ENCODE peak calls at places on chromosomes 13 and 19, in nine cellular contexts. E, J, U, Z, L, O, T, M and G are unnamed samples.

GRCh38 chr13:33524086-33524485 is 238.5 kb upstream of the STARD13 start:
- DNase-seq in E (no peak), J (peak), U (no peak), Z (no peak), L (no peak), O (peak), T (peak), M (no peak), G (no peak)

GRCh38 chr19:39046037-39046821 is 13.9 kb upstream of the FBXO27 start:
- DNase-seq in E (no peak), J (no peak), U (no peak), Z (no peak), L (no peak), O (peak), T (no peak), M (peak), G (no peak)

GRCh38 chr19:5489511-5489910 is 34.3 kb downstream of the ZNRF4 start:
- DNase-seq in E (no peak), J (no peak), U (no peak), Z (no peak), L (no peak), O (no peak), T (no peak), M (no peak), G (no peak)

GRCh38 chr19:29586401-29586800 is 19.7 kb upstream of the POP4 start:
- DNase-seq in E (no peak), J (no peak), U (no peak), Z (no peak), L (no peak), O (no peak), T (no peak), M (no peak), G (no peak)

GRCh38 chr13:90105276-90105675 is 1242.2 kb upstream of the MIR17HG start:
- DNase-seq in E (no peak), J (no peak), U (peak), Z (no peak), L (no peak), O (peak), T (peak), M (no peak), G (no peak)

GRCh38 chr13:114115191-114115671 is 17.2 kb downstream of the RASA3 start:
- DNase-seq in E (no peak), J (peak), U (peak), Z (peak), L (peak), O (peak), T (peak), M (no peak), G (peak)

GRCh38 chr13:99922631-99923404 is 48.7 kb downstream of the ZIC5 start:
- DNase-seq in E (no peak), J (no peak), U (peak), Z (no peak), L (peak), O (no peak), T (no peak), M (no peak), G (no peak)

GRCh38 chr19:44072543-44073401 is 813 bp downstream of the ZNF284 start:
- DNase-seq in E (no peak), J (no peak), U (peak), Z (no peak), L (peak), O (peak), T (no peak), M (no peak), G (no peak)

GRCh38 chr13:98664924-98665637 is 87.4 kb downstream of the SLC15A1 start:
- DNase-seq in E (no peak), J (no peak), U (no peak), Z (no peak), L (no peak), O (peak), T (peak), M (peak), G (no peak)

GRCh38 chr13:98517576-98518310 is 59.2 kb downstream of the STK24 start:
- DNase-seq in E (no peak), J (no peak), U (no peak), Z (no peak), L (no peak), O (no peak), T (no peak), M (no peak), G (no peak)

GRCh38 chr19:19747357-19748220 is 14.7 kb upstream of the ZNF14 start:
- DNase-seq in E (no peak), J (no peak), U (no peak), Z (no peak), L (no peak), O (no peak), T (no peak), M (no peak), G (peak)

GRCh38 chr19:8697671-8698432 is 743 bp downstream of the ACTL9 start:
- DNase-seq in E (no peak), J (no peak), U (no peak), Z (no peak), L (no peak), O (no peak), T (no peak), M (no peak), G (no peak)

GRCh38 chr13:30307194-30307965 is at the start of gene KATNAL1:
- DNase-seq in E (peak), J (peak), U (peak), Z (peak), L (peak), O (peak), T (peak), M (no peak), G (no peak)
- TF ChIP-seq CTCF in E (no peak), J (no peak), U (no peak), Z (no peak), L (no peak), O (no peak), T (no peak), M (no peak), G (peak)

DNA sequence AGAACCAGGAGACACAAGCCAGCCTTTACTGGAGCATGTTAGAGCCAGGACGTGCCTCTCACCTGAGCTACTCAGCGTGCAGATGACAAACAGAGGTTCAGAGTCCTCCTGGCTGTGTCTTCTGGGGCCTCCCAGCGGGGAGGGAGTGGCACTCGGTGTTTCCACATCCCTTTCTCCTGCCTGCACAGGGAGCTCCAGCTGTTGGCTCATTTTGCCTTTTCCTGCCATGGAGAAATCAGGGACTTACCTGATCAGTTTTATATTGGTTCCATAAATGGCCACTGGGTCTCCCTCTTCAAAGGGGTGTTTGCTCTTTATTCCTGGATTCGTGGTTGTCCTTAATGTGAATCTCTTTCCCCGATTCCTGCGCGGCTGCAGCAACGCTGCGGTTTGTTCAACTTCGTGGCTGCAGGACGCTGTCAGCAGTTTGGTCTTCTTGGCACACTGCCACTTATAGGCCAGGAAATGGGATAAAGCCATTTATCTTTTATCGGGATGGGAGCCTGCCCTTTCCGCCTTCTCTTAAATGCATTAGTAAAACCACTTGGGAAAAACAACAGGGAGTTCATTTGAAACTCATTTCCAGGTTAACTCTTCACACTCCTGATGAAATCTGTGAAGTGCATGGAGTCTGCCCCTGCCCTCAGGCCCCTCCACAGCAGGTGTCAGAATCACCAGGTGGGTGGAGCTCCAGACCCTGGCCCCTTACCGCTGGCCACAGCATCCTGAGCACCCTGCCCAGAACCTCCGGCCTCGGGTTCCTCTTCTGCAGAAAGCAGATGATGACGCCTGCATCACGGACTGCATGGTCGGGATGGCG is 39.8 kb upstream of the MCF2L start:
- DNase-seq in E (no peak), J (peak), U (peak), Z (no peak), L (peak), O (peak), T (peak), M (no peak), G (no peak)
- TF ChIP-seq CTCF in E (no peak), J (no peak), U (no peak), Z (no peak), L (no peak), O (no peak), T (no peak), M (no peak), G (no peak)

GRCh38 chr19:17103177-17103576 is 27.6 kb downstream of the MYO9B start:
- DNase-seq in E (no peak), J (peak), U (peak), Z (no peak), L (no peak), O (peak), T (peak), M (peak), G (no peak)
- TF ChIP-seq CTCF in E (peak), J (peak), U (peak), Z (no peak), L (peak), O (peak), T (peak), M (peak), G (peak)

GRCh38 chr13:76884571-76885202 is 1.5 kb downstream of the KCTD12 start:
- DNase-seq in E (no peak), J (no peak), U (peak), Z (no peak), L (peak), O (peak), T (peak), M (no peak), G (no peak)

GRCh38 chr13:76882431-76882830 is 3.8 kb downstream of the KCTD12 start:
- DNase-seq in E (no peak), J (peak), U (no peak), Z (no peak), L (no peak), O (peak), T (peak), M (no peak), G (no peak)

GRCh38 chr13:76885203-76886004 is 801 bp downstream of the KCTD12 start:
- DNase-seq in E (peak), J (peak), U (peak), Z (peak), L (peak), O (peak), T (peak), M (no peak), G (peak)

GRCh38 chr13:76886005-76886291 is 257 bp downstream of the KCTD12 start:
- DNase-seq in E (no peak), J (no peak), U (no peak), Z (no peak), L (no peak), O (no peak), T (no peak), M (no peak), G (no peak)

GRCh38 chr13:76884167-76884566 is 2.0 kb downstream of the KCTD12 start:
- DNase-seq in E (no peak), J (peak), U (peak), Z (no peak), L (peak), O (peak), T (peak), M (no peak), G (no peak)
- TF ChIP-seq CTCF in E (peak), J (peak), U (peak), Z (no peak), L (no peak), O (peak), T (peak), M (no peak), G (peak)

DNA sequence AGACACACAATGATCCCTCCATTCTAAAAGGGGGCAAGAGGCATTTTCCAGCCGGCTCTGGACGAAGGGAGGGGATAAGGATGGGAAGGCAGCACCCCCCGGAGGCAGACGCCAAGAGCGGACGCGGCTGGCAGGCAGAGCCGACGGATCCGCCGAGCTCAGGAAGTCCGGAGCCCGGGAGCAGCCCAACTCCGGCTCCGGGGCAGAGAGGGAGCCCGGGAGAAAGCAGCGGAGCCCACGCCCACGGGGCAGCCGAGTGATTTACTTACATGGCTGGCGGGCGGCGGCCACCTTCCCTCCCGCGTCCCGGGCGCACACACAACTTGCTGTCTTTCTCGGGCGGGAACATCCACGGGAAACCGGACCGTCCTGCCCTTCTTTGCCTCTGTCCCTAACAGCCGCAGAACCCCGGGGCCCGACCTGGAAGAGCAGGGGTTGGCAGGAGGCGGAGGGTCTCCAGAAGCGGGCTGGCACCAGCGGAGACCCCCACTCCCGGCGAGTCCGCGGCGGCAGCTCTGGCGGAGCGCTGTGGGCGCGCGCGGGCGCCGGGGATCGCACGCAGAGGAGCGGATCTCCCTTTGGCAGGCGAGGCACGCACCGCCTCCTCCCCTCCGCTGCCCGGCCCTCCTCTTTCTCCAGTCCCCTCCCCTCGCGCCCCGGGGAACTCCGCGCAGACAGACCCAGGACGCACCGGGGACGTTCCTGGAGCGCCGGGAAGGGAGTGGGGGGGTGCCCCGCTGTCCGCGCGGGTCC is at the start of gene LHFPL6:
- DNase-seq in E (no peak), J (peak), U (peak), Z (peak), L (peak), O (peak), T (peak), M (no peak), G (peak)
- TF ChIP-seq CTCF in E (no peak), J (peak), U (peak), Z (no peak), L (no peak), O (peak), T (peak), M (no peak), G (peak)

GRCh38 chr19:48711106-48711662 is 8.3 kb downstream of the MAMSTR start:
- DNase-seq in E (no peak), J (no peak), U (no peak), Z (no peak), L (no peak), O (no peak), T (no peak), M (no peak), G (no peak)

GRCh38 chr19:48713864-48714755 is 5.4 kb downstream of the MAMSTR start:
- DNase-seq in E (peak), J (peak), U (peak), Z (peak), L (peak), O (peak), T (peak), M (peak), G (peak)

GRCh38 chr19:48714759-48715261 is 4.7 kb downstream of the MAMSTR start:
- DNase-seq in E (no peak), J (no peak), U (no peak), Z (no peak), L (peak), O (no peak), T (no peak), M (no peak), G (no peak)

GRCh38 chr19:48715276-48715675 is 4.2 kb downstream of the MAMSTR start:
- DNase-seq in E (no peak), J (no peak), U (no peak), Z (no peak), L (peak), O (no peak), T (no peak), M (no peak), G (no peak)

DNA sequence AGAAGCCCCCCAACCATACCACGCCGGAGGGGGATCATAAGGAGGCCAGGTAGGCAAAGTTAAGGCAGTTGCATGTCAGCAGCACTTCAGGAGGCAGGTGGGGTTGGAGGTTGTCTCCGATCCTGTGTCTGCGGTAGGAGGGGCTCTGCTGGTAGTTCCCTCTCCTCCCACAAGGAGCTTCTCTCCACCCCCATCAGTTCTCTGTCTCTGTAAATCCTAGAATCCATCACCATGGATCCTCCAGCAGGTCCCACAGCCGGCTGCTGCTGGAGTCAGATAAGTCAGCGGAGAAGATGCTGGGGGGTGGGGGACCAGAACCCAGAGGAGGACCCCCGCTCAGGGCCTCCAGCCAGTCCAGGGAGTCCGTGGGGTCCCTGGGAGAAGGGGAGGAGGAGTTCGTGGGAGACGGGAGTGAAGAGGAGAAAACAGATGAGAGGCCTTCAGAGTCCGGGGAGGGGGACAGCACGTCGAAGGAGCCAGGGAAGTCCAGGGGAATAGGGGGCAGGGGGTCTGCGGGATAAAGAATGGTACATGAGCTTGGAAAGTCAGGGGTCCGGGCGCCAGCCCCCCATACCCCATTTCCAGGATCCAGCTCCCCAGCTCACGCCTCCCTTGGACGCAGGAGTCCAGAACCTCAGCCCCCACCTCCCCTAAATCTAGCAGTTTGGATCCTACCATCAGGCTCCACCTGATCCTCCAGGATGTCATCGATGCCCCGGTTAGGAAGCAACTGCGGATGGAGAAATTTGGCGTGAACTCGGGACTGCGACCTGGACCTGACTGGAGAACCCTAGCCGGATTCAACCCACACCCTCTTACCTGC is 6.3 kb downstream of the MAMSTR start:
- DNase-seq in E (no peak), J (peak), U (peak), Z (no peak), L (no peak), O (peak), T (no peak), M (no peak), G (no peak)
- TF ChIP-seq CTCF in E (peak), J (peak), U (peak), Z (no peak), L (no peak), O (peak), T (peak), M (no peak), G (peak)

GRCh38 chr13:46347277-46347676 is 39.8 kb downstream of the RUBCNL start:
- DNase-seq in E (no peak), J (no peak), U (no peak), Z (no peak), L (no peak), O (no peak), T (no peak), M (no peak), G (no peak)
- TF ChIP-seq CTCF in E (no peak), J (no peak), U (no peak), Z (no peak), L (no peak), O (no peak), T (no peak), M (no peak), G (no peak)

GRCh38 chr19:1261512-1261862 is 7.6 kb upstream of the CIRBP start:
- DNase-seq in E (peak), J (no peak), U (no peak), Z (no peak), L (no peak), O (no peak), T (no peak), M (no peak), G (no peak)
- TF ChIP-seq CTCF in E (peak), J (peak), U (no peak), Z (no peak), L (no peak), O (peak), T (no peak), M (no peak), G (peak)

DNA sequence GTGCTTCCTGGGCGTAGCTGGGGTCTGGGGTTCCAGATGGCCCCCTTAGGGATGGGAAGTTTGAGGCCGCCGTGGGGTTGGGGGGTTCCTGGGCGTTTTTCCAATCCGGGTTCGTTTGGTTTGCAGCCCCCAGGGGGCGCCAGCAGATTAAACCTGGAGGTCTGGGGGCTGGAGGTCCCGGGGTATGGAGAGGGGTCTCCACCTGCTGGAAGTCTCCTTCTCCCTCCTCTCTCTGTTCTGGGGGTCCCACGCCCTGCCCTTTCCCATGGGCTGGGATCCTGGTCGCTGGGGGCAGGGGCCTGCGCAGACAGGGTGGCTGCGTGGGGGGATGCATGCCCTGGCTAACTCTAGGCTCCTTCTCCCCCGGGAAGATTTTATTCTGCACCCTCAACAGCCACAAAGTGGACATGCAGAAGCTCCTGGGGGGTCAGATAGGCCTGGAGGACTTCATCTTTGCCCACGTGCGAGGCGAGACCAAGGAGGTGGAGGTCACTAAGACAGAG is 897 bp downstream of the GIPC3 start:
- DNase-seq in E (no peak), J (no peak), U (no peak), Z (no peak), L (no peak), O (no peak), T (no peak), M (no peak), G (no peak)
- TF ChIP-seq CTCF in E (peak), J (peak), U (peak), Z (no peak), L (no peak), O (peak), T (peak), M (peak), G (peak)

GRCh38 chr19:2166741-2167738 is 3.3 kb downstream of the DOT1L start:
- DNase-seq in E (no peak), J (no peak), U (peak), Z (peak), L (peak), O (no peak), T (peak), M (no peak), G (no peak)

GRCh38 chr19:2167896-2168618 is 4.3 kb downstream of the DOT1L start:
- DNase-seq in E (peak), J (no peak), U (peak), Z (no peak), L (peak), O (peak), T (peak), M (no peak), G (no peak)

GRCh38 chr19:2170987-2171348 is 7.2 kb downstream of the DOT1L start:
- DNase-seq in E (no peak), J (no peak), U (no peak), Z (no peak), L (no peak), O (no peak), T (no peak), M (no peak), G (no peak)

GRCh38 chr19:2170219-2170618 is 6.5 kb downstream of the DOT1L start:
- DNase-seq in E (no peak), J (no peak), U (no peak), Z (no peak), L (no peak), O (no peak), T (no peak), M (no peak), G (no peak)

GRCh38 chr19:2168619-2169424 is 5.1 kb downstream of the DOT1L start:
- DNase-seq in E (peak), J (peak), U (peak), Z (peak), L (peak), O (peak), T (peak), M (peak), G (peak)
- TF ChIP-seq CTCF in E (no peak), J (no peak), U (no peak), Z (no peak), L (no peak), O (no peak), T (no peak), M (no peak), G (peak)